ENCODE peak calls at places on chromosomes 11 and 22, in six cellular contexts. One of them, this sample, is unnamed.

GRCh38 chr11:87726511-87726910 is 448.7 kb downstream of the RAB38 start:
- DNase-seq in OCI-LY7: no peak
- DNase-seq in Panc1: no peak
- DNase-seq in fibroblast of lung: peak; percentile 70
- DNase-seq in pancreas: no peak
- DNase-seq in spleen: no peak
- DNase-seq in this sample: no peak

GRCh38 chr11:67417425-67417824 is 1.9 kb downstream of the CARNS1 start:
- DNase-seq in Panc1: no peak
- DNase-seq in fibroblast of lung: no peak
- DNase-seq in OCI-LY7: no peak
- DNase-seq in spleen: no peak
- DNase-seq in pancreas: no peak
- DNase-seq in this sample: no peak

GRCh38 chr11:2739531-2740274 is 39.9 kb upstream of the KCNQ1OT1 start:
- DNase-seq in OCI-LY7: no peak
- DNase-seq in pancreas: no peak
- DNase-seq in fibroblast of lung: no peak
- DNase-seq in Panc1: no peak
- DNase-seq in spleen: no peak
- DNase-seq in this sample: no peak

GRCh38 chr22:20639343-20639742 is 131.9 kb downstream of the MED15 start:
- DNase-seq in fibroblast of lung: no peak
- DNase-seq in pancreas: no peak
- DNase-seq in OCI-LY7: no peak
- DNase-seq in Panc1: no peak
- DNase-seq in spleen: no peak
- DNase-seq in this sample: no peak

GRCh38 chr11:612201-612960 is 3.4 kb downstream of the IRF7 start:
- DNase-seq in Panc1: no peak
- DNase-seq in fibroblast of lung: no peak
- DNase-seq in OCI-LY7: peak; percentile 24
- DNase-seq in pancreas: no peak
- DNase-seq in spleen: no peak
- DNase-seq in this sample: no peak

GRCh38 chr11:75705541-75705940 is 12.1 kb upstream of the MOGAT2 start:
- DNase-seq in fibroblast of lung: no peak
- DNase-seq in pancreas: no peak
- DNase-seq in Panc1: no peak
- DNase-seq in spleen: no peak
- DNase-seq in OCI-LY7: no peak
- DNase-seq in this sample: no peak

GRCh38 chr22:17869285-17870096 is 95.2 kb upstream of the BID start:
- DNase-seq in spleen: no peak
- DNase-seq in pancreas: no peak
- DNase-seq in OCI-LY7: no peak
- DNase-seq in Panc1: no peak
- DNase-seq in fibroblast of lung: no peak
- DNase-seq in this sample: no peak

GRCh38 chr11:12319734-12320387 is 57.5 kb upstream of the PARVA start:
- DNase-seq in fibroblast of lung: peak; percentile 5
- DNase-seq in OCI-LY7: no peak
- DNase-seq in spleen: no peak
- DNase-seq in Panc1: no peak
- DNase-seq in pancreas: no peak
- DNase-seq in this sample: no peak

GRCh38 chr22:30872282-30873041 is 96.1 kb downstream of the MORC2 start:
- DNase-seq in fibroblast of lung: no peak
- DNase-seq in pancreas: no peak
- DNase-seq in OCI-LY7: no peak
- DNase-seq in Panc1: no peak
- DNase-seq in spleen: peak; percentile 51
- DNase-seq in this sample: no peak

GRCh38 chr11:109929308-109929707 is 163.9 kb upstream of the ZC3H12C start:
- DNase-seq in pancreas: no peak
- DNase-seq in spleen: no peak
- DNase-seq in Panc1: no peak
- DNase-seq in fibroblast of lung: no peak
- DNase-seq in OCI-LY7: no peak
- DNase-seq in this sample: no peak

GRCh38 chr11:68191661-68192579 is 21.2 kb downstream of the KMT5B start:
- DNase-seq in OCI-LY7: no peak
- DNase-seq in pancreas: no peak
- DNase-seq in fibroblast of lung: peak; percentile 49
- DNase-seq in Panc1: no peak
- DNase-seq in spleen: no peak
- DNase-seq in this sample: no peak

GRCh38 chr11:115170133-115170815 is 333.9 kb downstream of the CADM1 start:
- DNase-seq in spleen: no peak
- DNase-seq in pancreas: no peak
- DNase-seq in Panc1: no peak
- DNase-seq in OCI-LY7: peak; percentile 56
- DNase-seq in fibroblast of lung: no peak
- DNase-seq in this sample: peak; percentile 17

GRCh38 chr11:15248749-15249148 is 134.0 kb downstream of the INSC start:
- DNase-seq in OCI-LY7: no peak
- DNase-seq in pancreas: no peak
- DNase-seq in fibroblast of lung: no peak
- DNase-seq in spleen: no peak
- DNase-seq in Panc1: no peak
- DNase-seq in this sample: no peak

GRCh38 chr11:120719348-120719747 is 207.8 kb downstream of the GRIK4 start:
- DNase-seq in fibroblast of lung: no peak
- DNase-seq in OCI-LY7: no peak
- DNase-seq in spleen: no peak
- DNase-seq in pancreas: no peak
- DNase-seq in Panc1: no peak
- DNase-seq in this sample: no peak

GRCh38 chr11:41201156-41201555 is 258.3 kb downstream of the LRRC4C start:
- DNase-seq in OCI-LY7: peak; percentile 26
- DNase-seq in pancreas: no peak
- DNase-seq in spleen: no peak
- DNase-seq in fibroblast of lung: peak; percentile 36
- DNase-seq in Panc1: peak; percentile 12
- DNase-seq in this sample: peak; percentile 29

DNA sequence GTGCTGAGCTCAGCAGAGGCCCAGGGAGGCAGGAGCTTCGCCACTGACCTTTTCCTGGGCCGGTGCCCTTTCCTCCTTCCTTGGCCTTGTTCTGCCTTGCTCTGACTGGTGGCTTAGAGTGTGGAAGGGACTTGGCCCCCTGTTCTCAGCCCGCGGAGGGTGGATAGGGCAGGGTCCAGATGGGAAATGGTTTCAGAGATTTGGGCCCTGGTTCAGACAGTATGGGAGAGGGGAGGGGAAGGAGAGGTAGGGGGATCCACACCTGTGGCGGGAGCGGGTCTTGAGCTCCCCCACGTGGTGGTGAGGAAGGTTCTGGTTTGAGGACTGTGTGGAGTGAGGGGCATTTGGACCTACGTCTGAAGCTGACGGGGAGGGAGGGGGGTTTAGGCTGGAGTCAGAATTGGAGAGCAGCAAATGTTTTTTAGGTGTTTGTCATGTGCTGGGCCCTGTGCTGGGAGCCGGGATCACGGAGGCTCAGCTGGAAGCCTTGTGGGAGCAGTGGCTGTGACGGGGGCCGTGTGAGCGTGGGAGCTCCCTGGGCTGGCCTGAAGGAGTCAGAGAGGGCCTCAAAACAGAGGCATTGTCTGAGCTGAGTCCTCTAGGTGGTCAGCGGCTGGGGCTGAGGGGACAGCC is 27.2 kb downstream of the SHANK3 start:
- DNase-seq in fibroblast of lung: no peak
- DNase-seq in spleen: peak; percentile 66
- DNase-seq in OCI-LY7: peak; percentile 34
- DNase-seq in Panc1: no peak
- DNase-seq in pancreas: no peak
- DNase-seq in this sample: no peak
- TF ChIP-seq CTCF in fibroblast of lung: peak; percentile 24
- TF ChIP-seq CTCF in spleen: no peak
- TF ChIP-seq CTCF in OCI-LY7: peak; percentile 69
- TF ChIP-seq CTCF in Panc1: no peak
- TF ChIP-seq CTCF in pancreas: no peak
- TF ChIP-seq CTCF in this sample: no peak

GRCh38 chr22:46651316-46651715 is 31.1 kb downstream of the GRAMD4 start:
- DNase-seq in pancreas: no peak
- DNase-seq in spleen: no peak
- DNase-seq in fibroblast of lung: no peak
- DNase-seq in Panc1: no peak
- DNase-seq in OCI-LY7: no peak
- DNase-seq in this sample: no peak

GRCh38 chr22:46646531-46647211 is 26.5 kb downstream of the GRAMD4 start:
- DNase-seq in fibroblast of lung: no peak
- DNase-seq in pancreas: no peak
- DNase-seq in OCI-LY7: no peak
- DNase-seq in spleen: no peak
- DNase-seq in Panc1: no peak
- DNase-seq in this sample: no peak

GRCh38 chr22:46652081-46652929 is 32.1 kb downstream of the GRAMD4 start:
- DNase-seq in Panc1: no peak
- DNase-seq in fibroblast of lung: peak; percentile 22
- DNase-seq in spleen: no peak
- DNase-seq in OCI-LY7: no peak
- DNase-seq in pancreas: no peak
- DNase-seq in this sample: no peak

GRCh38 chr22:46650078-46650810 is 30.1 kb downstream of the GRAMD4 start:
- DNase-seq in OCI-LY7: no peak
- DNase-seq in spleen: no peak
- DNase-seq in pancreas: no peak
- DNase-seq in fibroblast of lung: no peak
- DNase-seq in Panc1: no peak
- DNase-seq in this sample: no peak

GRCh38 chr22:46649176-46650077 is 29.2 kb downstream of the GRAMD4 start:
- DNase-seq in pancreas: no peak
- DNase-seq in fibroblast of lung: no peak
- DNase-seq in Panc1: no peak
- DNase-seq in spleen: no peak
- DNase-seq in OCI-LY7: no peak
- DNase-seq in this sample: no peak
- H3K27ac ChIP-seq in pancreas: peak overlapping the region; percentile 47
- H3K27ac ChIP-seq in fibroblast of lung: peak overlapping the region; percentile 44
- H3K27ac ChIP-seq in Panc1: no peak overlapping the region
- H3K27ac ChIP-seq in spleen: no peak overlapping the region
- H3K27ac ChIP-seq in OCI-LY7: no peak overlapping the region
- H3K27ac ChIP-seq in this sample: peak overlapping the region; percentile 68

GRCh38 chr11:35304393-35304790 is 115.0 kb downstream of the SLC1A2 start:
- DNase-seq in Panc1: no peak
- DNase-seq in pancreas: no peak
- DNase-seq in fibroblast of lung: peak; percentile 74
- DNase-seq in OCI-LY7: no peak
- DNase-seq in spleen: no peak
- DNase-seq in this sample: no peak

GRCh38 chr11:35307221-35307621 is 112.1 kb downstream of the SLC1A2 start:
- DNase-seq in fibroblast of lung: no peak
- DNase-seq in OCI-LY7: no peak
- DNase-seq in Panc1: no peak
- DNase-seq in spleen: no peak
- DNase-seq in pancreas: no peak
- DNase-seq in this sample: no peak

GRCh38 chr11:35303596-35304392 is 115.6 kb downstream of the SLC1A2 start:
- DNase-seq in Panc1: no peak
- DNase-seq in pancreas: peak; percentile 47
- DNase-seq in OCI-LY7: no peak
- DNase-seq in spleen: no peak
- DNase-seq in fibroblast of lung: peak; percentile 59
- DNase-seq in this sample: no peak

GRCh38 chr11:35304900-35305299 is 114.5 kb downstream of the SLC1A2 start:
- DNase-seq in fibroblast of lung: peak; percentile 60
- DNase-seq in Panc1: no peak
- DNase-seq in spleen: no peak
- DNase-seq in OCI-LY7: no peak
- DNase-seq in pancreas: no peak
- DNase-seq in this sample: no peak

DNA sequence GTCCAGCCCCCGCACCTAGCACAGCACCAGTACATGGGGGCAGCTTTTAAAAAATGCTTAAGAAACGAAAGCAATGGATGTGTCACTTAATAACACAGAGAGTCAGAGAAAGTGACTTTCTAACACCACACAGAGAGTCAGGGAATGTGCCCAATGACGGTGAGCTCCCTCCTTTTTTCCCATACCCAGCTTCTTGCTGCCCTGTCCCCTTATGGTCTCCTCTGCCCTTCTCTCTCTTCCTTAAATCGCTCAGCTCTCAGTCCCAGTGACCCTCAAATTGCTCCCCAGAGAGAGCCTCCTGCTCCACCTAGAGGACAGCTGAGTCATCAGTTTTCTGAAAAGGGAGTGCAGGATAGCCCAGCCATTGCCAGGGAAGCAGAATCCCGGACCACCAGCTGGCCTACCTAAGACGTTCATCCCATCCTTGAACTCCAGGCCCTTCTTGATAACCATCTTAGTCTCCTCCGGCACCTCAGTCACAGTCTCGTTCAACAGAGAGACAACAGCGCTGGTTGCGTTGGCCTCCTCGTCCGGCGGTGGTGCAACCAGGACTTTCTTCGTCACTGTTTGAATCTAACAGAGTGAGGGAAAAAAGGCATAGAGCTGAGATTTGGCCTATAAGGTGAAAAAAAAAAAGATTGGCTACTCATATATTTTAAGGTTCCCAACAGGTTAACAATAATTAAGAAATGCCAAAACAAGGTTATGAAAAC is 113.5 kb downstream of the SLC1A2 start:
- DNase-seq in Panc1: no peak
- DNase-seq in OCI-LY7: peak; percentile 42
- DNase-seq in spleen: no peak
- DNase-seq in fibroblast of lung: peak; percentile 48
- DNase-seq in pancreas: peak; percentile 37
- DNase-seq in this sample: peak; percentile 55
- TF ChIP-seq CTCF in Panc1: peak; percentile 64
- TF ChIP-seq CTCF in OCI-LY7: peak; percentile 73
- TF ChIP-seq CTCF in spleen: peak; percentile 53
- TF ChIP-seq CTCF in fibroblast of lung: peak; percentile 75
- TF ChIP-seq CTCF in pancreas: no peak
- TF ChIP-seq CTCF in this sample: peak; percentile 48

DNA sequence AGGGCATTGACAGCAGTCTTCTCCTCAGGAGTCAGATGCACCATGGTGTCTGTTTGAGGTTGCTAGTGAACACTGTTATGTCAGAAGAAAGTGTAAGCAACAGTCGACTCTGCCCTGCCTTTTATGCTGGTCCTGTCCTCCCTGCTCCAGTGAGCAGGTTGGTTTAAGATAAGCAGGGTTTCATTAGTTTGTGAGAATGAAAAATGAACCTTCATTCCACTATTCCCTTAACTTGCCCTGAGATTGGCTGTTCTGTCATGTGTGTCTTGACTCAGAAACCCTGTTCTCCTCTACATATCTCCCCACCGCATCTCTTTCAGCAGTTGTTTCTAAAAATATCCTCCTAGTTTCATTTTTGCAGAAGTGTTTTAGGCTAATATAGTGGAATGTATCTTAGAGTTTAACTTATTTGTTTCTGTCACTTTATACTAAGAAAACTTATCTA is at the start of gene HBD:
- DNase-seq in pancreas: no peak
- DNase-seq in spleen: no peak
- DNase-seq in OCI-LY7: no peak
- DNase-seq in Panc1: no peak
- DNase-seq in fibroblast of lung: peak; percentile 55
- DNase-seq in this sample: no peak
- H3K27ac ChIP-seq in pancreas: no peak within 1 kb of the TSS
- H3K27ac ChIP-seq in spleen: no peak within 1 kb of the TSS
- H3K27ac ChIP-seq in OCI-LY7: no peak within 1 kb of the TSS
- H3K27ac ChIP-seq in Panc1: no peak within 1 kb of the TSS
- H3K27ac ChIP-seq in fibroblast of lung: no peak within 1 kb of the TSS
- H3K27ac ChIP-seq in this sample: no peak within 1 kb of the TSS

GRCh38 chr11:128948583-128948982 is 5.9 kb upstream of the TP53AIP1 start:
- DNase-seq in OCI-LY7: no peak
- DNase-seq in Panc1: no peak
- DNase-seq in spleen: no peak
- DNase-seq in pancreas: no peak
- DNase-seq in fibroblast of lung: no peak
- DNase-seq in this sample: peak; percentile 16
- TF ChIP-seq CTCF in OCI-LY7: peak; percentile 26
- TF ChIP-seq CTCF in Panc1: no peak
- TF ChIP-seq CTCF in spleen: peak; percentile 38
- TF ChIP-seq CTCF in pancreas: no peak
- TF ChIP-seq CTCF in fibroblast of lung: peak; percentile 20
- TF ChIP-seq CTCF in this sample: no peak